ENCODE peak calls at places on chromosomes 5 and 9, in four cellular contexts. I is aorta; B is foreskin keratinocyte; Q is naive thymus-derived CD4-positive, alpha-beta T cell. E is an unnamed sample.

GRCh38 chr9:112624711-112625707 is 92.9 kb downstream of the INIP start:
- ATAC-seq in Q (no peak), B (no peak), I (no peak), E (no peak)

GRCh38 chr5:122313001-122313402 is 965 bp downstream of the SNCAIP start:
- ATAC-seq in Q (no peak), B (peak), I (peak), E (peak)

GRCh38 chr5:3309538-3309937 is 286.1 kb upstream of the IRX1 start:
- ATAC-seq in I (no peak), Q (no peak), B (peak), E (no peak)

GRCh38 chr5:150672884-150673275 is 11.8 kb downstream of the MYOZ3 start:
- ATAC-seq in I (no peak), Q (no peak), B (no peak), E (no peak)

GRCh38 chr9:12859704-12860251 is 85.0 kb downstream of the LURAP1L start:
- ATAC-seq in Q (no peak), I (no peak), B (peak), E (no peak)

GRCh38 chr9:976805-977360 is 428 bp downstream of the DMRT3 start:
- ATAC-seq in B (peak), Q (no peak), I (no peak), E (no peak)

GRCh38 chr5:144295284-144295683 is 124.6 kb downstream of the KCTD16 start:
- ATAC-seq in I (no peak), B (no peak), Q (no peak), E (no peak)

GRCh38 chr9:19934301-19934868 is 145.5 kb upstream of the SLC24A2 start:
- ATAC-seq in I (peak), B (peak), Q (peak), E (peak)

GRCh38 chr5:174154559-174154958 is 109.1 kb downstream of the NSG2 start:
- ATAC-seq in Q (no peak), I (no peak), B (no peak), E (no peak)

GRCh38 chr9:113657765-113658564 is 194.4 kb downstream of the RGS3 start:
- ATAC-seq in I (peak), Q (peak), B (peak), E (peak)

GRCh38 chr5:116947691-116948528 is 373.3 kb upstream of the SEMA6A start:
- ATAC-seq in B (peak), I (no peak), Q (peak), E (no peak)

GRCh38 chr5:141870871-141871270 is 7.3 kb downstream of the PCDH1 start:
- ATAC-seq in Q (no peak), I (no peak), B (peak), E (no peak)

GRCh38 chr9:27485158-27485557 is 38.9 kb upstream of the IFNK start:
- ATAC-seq in I (no peak), B (no peak), Q (no peak), E (no peak)

GRCh38 chr9:114153761-114154596 is 1.4 kb upstream of the COL27A1 start:
- ATAC-seq in I (no peak), Q (no peak), B (no peak), E (no peak)

GRCh38 chr5:133291524-133291923 is 239.7 kb downstream of the HSPA4 start:
- ATAC-seq in Q (no peak), I (no peak), B (no peak), E (no peak)

GRCh38 chr9:37187713-37188439 is 67.5 kb downstream of the ZCCHC7 start:
- ATAC-seq in Q (peak), I (no peak), B (no peak), E (no peak)

GRCh38 chr9:31236344-31236743 is 1148.1 kb upstream of the ACO1 start:
- ATAC-seq in B (no peak), Q (no peak), I (no peak), E (no peak)

E was measured in gastroesophageal sphincter.